ENCODE peak calls at places on chromosomes 16 and 17, in six cellular contexts. R is adrenal gland, G is esophagus squamous epithelium, Z is endodermal cell, T is heart right ventricle, J is ovary. W is an unnamed sample.
A peak's percentile ranks its signal among the peaks of the same experiment; 100 is the strongest.

GRCh38 chr17:17150450-17150804 is 55.7 kb downstream of the PLD6 start:
- DNase-seq in R (no peak), G (no peak), Z (no peak), T (no peak), J (no peak), W (no peak)

GRCh38 chr16:64629622-64630021 is 492.2 kb downstream of the CDH11 start:
- DNase-seq in R (no peak), G (no peak), Z (no peak), T (no peak), J (no peak), W (no peak)

GRCh38 chr17:1713878-1714487 is 3.8 kb upstream of the TLCD2 start:
- DNase-seq in R (peak; percentile 66), G (no peak), Z (peak; percentile 94), T (no peak), J (peak; percentile 64), W (no peak)

GRCh38 chr16:64202571-64202970 is 919.3 kb downstream of the CDH11 start:
- DNase-seq in R (no peak), G (no peak), Z (no peak), T (no peak), J (no peak), W (no peak)

GRCh38 chr16:11064202-11064540 is 119.8 kb downstream of the CLEC16A start:
- DNase-seq in R (no peak), G (no peak), Z (no peak), T (no peak), J (no peak), W (no peak)

GRCh38 chr16:73993878-73994277 is 302.7 kb upstream of the PSMD7 start:
- DNase-seq in R (no peak), G (no peak), Z (no peak), T (no peak), J (no peak), W (no peak)

GRCh38 chr17:1099242-1099641 is 80.5 kb downstream of the ABR start:
- DNase-seq in R (no peak), G (no peak), Z (no peak), T (no peak), J (no peak), W (no peak)

GRCh38 chr16:53678756-53679334 is 24.8 kb downstream of the RPGRIP1L start:
- DNase-seq in R (no peak), G (no peak), Z (no peak), T (no peak), J (no peak), W (no peak)

GRCh38 chr16:28172331-28172730 is 39.4 kb downstream of the XPO6 start:
- DNase-seq in R (no peak), G (no peak), Z (no peak), T (no peak), J (no peak), W (no peak)

GRCh38 chr16:27461483-27462171 is 59.7 kb downstream of the IL21R start:
- DNase-seq in R (no peak), G (no peak), Z (no peak), T (no peak), J (no peak), W (no peak)

DNA sequence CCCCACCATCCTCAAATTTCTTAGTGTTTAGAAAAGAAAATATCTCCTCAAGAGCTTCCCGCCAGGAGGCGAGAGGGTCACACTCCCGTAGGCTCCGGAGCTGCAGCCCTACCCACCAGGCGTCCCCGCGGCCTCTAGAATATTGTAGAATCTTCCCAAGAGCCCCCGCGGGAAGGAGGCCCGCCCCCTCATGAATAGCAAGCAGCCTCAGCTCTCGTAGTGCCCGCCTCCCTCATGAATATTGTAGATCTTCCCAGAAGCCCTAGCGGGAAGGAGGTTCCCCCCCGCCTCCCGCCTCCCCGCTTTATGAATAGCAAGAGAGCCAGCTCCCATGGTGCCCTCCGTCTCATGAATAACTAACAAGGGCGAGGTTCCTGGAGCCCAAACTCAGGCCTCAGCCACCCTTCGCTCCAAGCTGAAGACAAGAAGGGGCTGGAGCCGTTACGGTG is at the start of gene FBXO47:
- DNase-seq in R (peak; percentile 82), G (peak; percentile 64), Z (peak; percentile 99), T (peak; percentile 97), J (peak; percentile 93), W (peak; percentile 93)
- TF ChIP-seq CTCF in R (no peak), G (no peak), Z (peak; percentile 56), T (peak; percentile 59), J (no peak), W (peak; percentile 16)

DNA sequence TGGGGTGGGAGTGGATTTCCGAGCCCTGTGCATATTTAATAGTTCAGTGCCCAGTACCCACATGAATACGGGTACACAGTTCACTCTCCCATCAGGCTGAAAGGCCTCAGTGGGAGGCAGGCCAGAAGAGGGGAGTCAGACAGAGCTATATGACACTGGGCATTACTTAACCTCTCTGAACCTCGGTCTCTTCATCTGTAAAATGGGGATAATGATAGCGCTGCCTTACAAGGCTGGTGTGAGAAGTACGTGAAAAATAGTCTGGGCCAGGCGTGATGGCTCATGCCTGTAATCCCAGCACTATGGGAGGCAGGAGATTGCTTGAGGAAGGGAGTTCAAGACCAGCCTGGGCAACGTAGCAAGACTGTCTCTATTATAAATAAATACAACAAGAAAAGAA is 3.6 kb downstream of the GPRC5B start:
- DNase-seq in R (no peak), G (no peak), Z (no peak), T (no peak), J (no peak), W (no peak)
- H3K27ac ChIP-seq in R (no peak overlapping the region), G (no peak overlapping the region), Z (no peak overlapping the region), T (peak overlapping the region; percentile 97), J (no peak overlapping the region), W (no peak overlapping the region)

DNA sequence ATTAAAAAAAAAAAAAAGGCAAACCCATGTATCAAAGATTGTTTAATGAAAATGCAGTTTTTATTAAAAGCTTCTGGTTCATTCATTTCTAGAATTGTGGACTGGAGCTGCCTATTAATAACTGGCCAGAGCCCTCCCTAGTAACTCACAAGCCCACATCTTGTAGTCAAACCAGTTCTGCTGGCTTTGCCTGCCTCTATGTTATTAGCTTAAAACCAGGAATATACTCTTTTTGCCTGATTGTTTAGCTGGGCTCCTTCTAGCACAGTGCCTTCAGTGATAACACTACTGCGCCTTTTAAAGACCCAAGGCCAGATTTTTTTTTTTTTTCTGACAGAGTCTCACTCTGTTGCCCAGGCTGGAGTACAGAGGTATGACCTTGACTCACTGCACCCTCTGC is 26.0 kb downstream of the TAC4 start:
- DNase-seq in R (no peak), G (no peak), Z (no peak), T (no peak), J (no peak), W (no peak)
- H3K36me3 ChIP-seq in R (peaks cover 80% of the 10 kb centered on the region), G (peaks cover 4% of the 10 kb centered on the region), Z (peaks cover 95% of the 10 kb centered on the region), T (peaks cover 11% of the 10 kb centered on the region), J (no peaks in the 10 kb centered on the region), W (peaks cover 7% of the 10 kb centered on the region)

DNA sequence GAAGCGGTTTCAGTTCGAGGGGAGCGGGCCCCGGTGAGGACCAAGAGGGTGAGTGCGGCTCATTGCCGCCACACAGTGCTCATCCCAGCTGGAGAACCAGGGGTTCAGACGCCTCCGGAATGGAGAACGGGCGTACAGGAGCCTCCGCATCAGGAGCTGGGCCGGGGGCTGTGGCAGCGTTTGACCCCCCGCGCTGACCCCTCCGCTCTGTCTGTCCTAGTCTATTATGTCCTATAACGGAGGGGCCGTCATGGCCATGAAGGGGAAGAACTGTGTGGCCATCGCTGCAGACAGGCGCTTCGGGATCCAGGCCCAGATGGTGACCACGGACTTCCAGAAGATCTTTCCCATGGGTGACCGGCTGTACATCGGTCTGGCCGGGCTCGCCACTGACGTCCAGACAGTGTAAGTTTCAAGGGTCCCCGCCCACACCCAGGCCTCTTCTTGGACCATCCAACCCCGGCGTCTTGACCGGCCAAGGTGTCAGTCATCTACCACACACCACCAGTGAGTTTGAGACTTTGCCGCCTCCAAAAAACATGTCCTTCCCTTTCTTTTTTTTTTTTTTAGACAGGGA is 477 bp downstream of the PSMB3 start:
- DNase-seq in R (no peak), G (no peak), Z (no peak), T (no peak), J (no peak), W (no peak)
- TF ChIP-seq CTCF in R (no peak), G (no peak), Z (no peak), T (no peak), J (no peak), W (no peak)

DNA sequence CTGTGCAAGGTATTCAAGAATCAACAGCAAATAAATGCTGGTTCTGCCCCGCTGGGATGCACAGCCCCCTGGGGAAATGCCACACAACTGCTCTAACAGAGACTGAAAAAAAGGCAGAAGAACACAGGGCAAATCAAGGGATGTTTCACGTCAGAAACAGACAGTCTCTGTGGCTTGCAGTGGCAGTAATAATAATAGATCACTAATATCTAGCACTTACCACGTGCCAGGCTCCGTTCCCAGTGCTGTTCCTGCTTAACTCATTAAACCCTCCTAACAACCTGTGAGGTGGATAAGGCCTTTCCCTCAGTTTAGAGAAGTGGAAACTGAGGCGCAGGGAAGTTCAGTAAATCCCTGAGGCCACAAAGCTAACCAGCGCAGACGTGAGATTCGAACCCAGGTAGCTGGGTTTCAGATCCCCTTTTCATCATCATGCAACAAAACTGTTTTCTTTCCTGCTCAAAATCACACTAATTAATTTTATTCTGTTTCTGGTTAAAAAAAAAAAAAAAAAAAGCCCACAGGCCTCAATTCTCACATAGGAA is 36.7 kb downstream of the ARHGAP17 start:
- DNase-seq in R (no peak), G (no peak), Z (peak; percentile 40), T (no peak), J (no peak), W (no peak)
- H3K27ac ChIP-seq in R (peak overlapping the region; percentile 11), G (peak overlapping the region; percentile 23), Z (no peak overlapping the region), T (peak overlapping the region; percentile 79), J (no peak overlapping the region), W (peak overlapping the region; percentile 63)

GRCh38 chr17:41773190-41773588 is 13.3 kb downstream of the JUP start:
- DNase-seq in R (peak; percentile 58), G (no peak), Z (peak; percentile 81), T (peak; percentile 73), J (peak; percentile 71), W (no peak)

GRCh38 chr17:41771389-41772206 is 14.9 kb downstream of the JUP start:
- DNase-seq in R (no peak), G (no peak), Z (no peak), T (no peak), J (no peak), W (no peak)

GRCh38 chr17:41772586-41773189 is 13.8 kb downstream of the JUP start:
- DNase-seq in R (no peak), G (no peak), Z (no peak), T (no peak), J (no peak), W (no peak)

GRCh38 chr17:41773731-41774193 is 12.7 kb downstream of the JUP start:
- DNase-seq in R (no peak), G (no peak), Z (no peak), T (peak; percentile 38), J (no peak), W (no peak)

GRCh38 chr17:41772218-41772585 is 14.3 kb downstream of the JUP start:
- DNase-seq in R (no peak), G (no peak), Z (peak; percentile 84), T (no peak), J (no peak), W (no peak)
- H3K36me3 ChIP-seq in R (peaks cover 31% of the 10 kb centered on the region), G (peaks cover 43% of the 10 kb centered on the region), Z (peaks cover 75% of the 10 kb centered on the region), T (peaks cover 12% of the 10 kb centered on the region), J (no peaks in the 10 kb centered on the region), W (no peaks in the 10 kb centered on the region)

GRCh38 chr16:23248261-23249194 is 53.6 kb upstream of the SCNN1B start:
- DNase-seq in R (no peak), G (no peak), Z (no peak), T (no peak), J (no peak), W (no peak)
- TF ChIP-seq CTCF in R (no peak), G (no peak), Z (no peak), T (no peak), J (no peak), W (no peak)